ENCODE peak calls at places on chromosomes 5 and 9, in seven cellular contexts. One of them, this sample, is unnamed.

GRCh38 chr5:128539038-128539429 is 989 bp upstream of the FBN2 start:
- DNase-seq in iris pigment epithelial cell: peak
- DNase-seq in GM04504: no peak
- DNase-seq in EL: peak
- DNase-seq in spleen: peak
- DNase-seq in body of pancreas: no peak
- DNase-seq in ecto neural progenitor cell: no peak
- DNase-seq in this sample: peak

GRCh38 chr9:81536242-81537025 is 152.9 kb downstream of the TLE1 start:
- DNase-seq in iris pigment epithelial cell: no peak
- DNase-seq in GM04504: no peak
- DNase-seq in EL: no peak
- DNase-seq in spleen: no peak
- DNase-seq in body of pancreas: no peak
- DNase-seq in ecto neural progenitor cell: no peak
- DNase-seq in this sample: no peak

GRCh38 chr9:110744753-110745522 is 76.3 kb downstream of the MUSK start:
- DNase-seq in iris pigment epithelial cell: peak
- DNase-seq in GM04504: peak
- DNase-seq in EL: peak
- DNase-seq in spleen: no peak
- DNase-seq in body of pancreas: peak
- DNase-seq in ecto neural progenitor cell: no peak
- DNase-seq in this sample: no peak

GRCh38 chr9:38232895-38233294 is 159.6 kb upstream of the ALDH1B1 start:
- DNase-seq in iris pigment epithelial cell: no peak
- DNase-seq in GM04504: no peak
- DNase-seq in EL: no peak
- DNase-seq in spleen: no peak
- DNase-seq in body of pancreas: no peak
- DNase-seq in ecto neural progenitor cell: no peak
- DNase-seq in this sample: no peak

GRCh38 chr5:83353774-83354173 is 117.8 kb upstream of the VCAN start:
- DNase-seq in iris pigment epithelial cell: no peak
- DNase-seq in GM04504: no peak
- DNase-seq in EL: no peak
- DNase-seq in spleen: no peak
- DNase-seq in body of pancreas: no peak
- DNase-seq in ecto neural progenitor cell: no peak
- DNase-seq in this sample: no peak

GRCh38 chr5:78065663-78066062 is 228.8 kb downstream of the AP3B1 start:
- DNase-seq in iris pigment epithelial cell: no peak
- DNase-seq in GM04504: no peak
- DNase-seq in EL: no peak
- DNase-seq in spleen: no peak
- DNase-seq in body of pancreas: no peak
- DNase-seq in ecto neural progenitor cell: peak
- DNase-seq in this sample: no peak

GRCh38 chr9:124217839-124218437 is 39.8 kb upstream of the NEK6 start:
- DNase-seq in iris pigment epithelial cell: no peak
- DNase-seq in GM04504: no peak
- DNase-seq in EL: no peak
- DNase-seq in spleen: peak
- DNase-seq in body of pancreas: no peak
- DNase-seq in ecto neural progenitor cell: no peak
- DNase-seq in this sample: no peak

GRCh38 chr5:120504057-120504456 is 40.0 kb downstream of the PRR16 start:
- DNase-seq in iris pigment epithelial cell: no peak
- DNase-seq in GM04504: no peak
- DNase-seq in EL: no peak
- DNase-seq in spleen: no peak
- DNase-seq in body of pancreas: no peak
- DNase-seq in ecto neural progenitor cell: no peak
- DNase-seq in this sample: no peak

GRCh38 chr5:149060325-149060724 is 2.5 kb downstream of the SH3TC2 start:
- DNase-seq in iris pigment epithelial cell: peak
- DNase-seq in GM04504: peak
- DNase-seq in EL: peak
- DNase-seq in spleen: no peak
- DNase-seq in body of pancreas: no peak
- DNase-seq in ecto neural progenitor cell: no peak
- DNase-seq in this sample: peak

GRCh38 chr5:81241001-81241400 is 7.9 kb downstream of the CKMT2 start:
- DNase-seq in iris pigment epithelial cell: no peak
- DNase-seq in GM04504: no peak
- DNase-seq in EL: no peak
- DNase-seq in spleen: no peak
- DNase-seq in body of pancreas: no peak
- DNase-seq in ecto neural progenitor cell: no peak
- DNase-seq in this sample: no peak

GRCh38 chr9:76751011-76751410 is 13.2 kb upstream of the PCA3 start:
- DNase-seq in iris pigment epithelial cell: no peak
- DNase-seq in GM04504: no peak
- DNase-seq in EL: no peak
- DNase-seq in spleen: no peak
- DNase-seq in body of pancreas: no peak
- DNase-seq in ecto neural progenitor cell: no peak
- DNase-seq in this sample: no peak

This sample was measured in KBM-7.